ENCODE peak calls at places on chromosomes 5 and 9, in six cellular contexts. F, D, X, P, O and C are unnamed samples. For H3K4me1, the result is how much of the 10 kb centered on the place peaks cover.

GRCh38 chr5:62130107-62130506 is 175.9 kb upstream of the KIF2A start:
- DNase-seq in O (no peak), D (no peak), P (no peak), F (no peak), X (no peak), C (no peak)

GRCh38 chr5:172086312-172086975 is 80.0 kb upstream of the FBXW11 start:
- DNase-seq in F (no peak), X (no peak), O (no peak), D (no peak), P (no peak), C (no peak)

GRCh38 chr9:96460877-96461276 is 10.9 kb downstream of the HABP4 start:
- DNase-seq in D (no peak), P (no peak), X (peak), O (no peak), F (no peak), C (no peak)

GRCh38 chr5:137075163-137075970 is 423.8 kb downstream of the SPOCK1 start:
- DNase-seq in X (peak), O (peak), D (no peak), P (peak), F (peak), C (peak)

GRCh38 chr5:95667678-95668077 is 15.1 kb downstream of the SPATA9 start:
- DNase-seq in O (no peak), P (no peak), D (no peak), F (no peak), X (no peak), C (no peak)

GRCh38 chr5:58842851-58843250 is 260.0 kb downstream of the RAB3C start:
- DNase-seq in O (no peak), P (no peak), X (peak), D (no peak), F (peak), C (no peak)

GRCh38 chr9:14271078-14271673 is 42.8 kb downstream of the NFIB start:
- DNase-seq in O (peak), X (peak), D (no peak), P (peak), F (peak), C (peak)

GRCh38 chr5:52878671-52879070 is 91.0 kb downstream of the ITGA1 start:
- DNase-seq in X (peak), O (no peak), F (peak), D (no peak), P (no peak), C (no peak)

DNA sequence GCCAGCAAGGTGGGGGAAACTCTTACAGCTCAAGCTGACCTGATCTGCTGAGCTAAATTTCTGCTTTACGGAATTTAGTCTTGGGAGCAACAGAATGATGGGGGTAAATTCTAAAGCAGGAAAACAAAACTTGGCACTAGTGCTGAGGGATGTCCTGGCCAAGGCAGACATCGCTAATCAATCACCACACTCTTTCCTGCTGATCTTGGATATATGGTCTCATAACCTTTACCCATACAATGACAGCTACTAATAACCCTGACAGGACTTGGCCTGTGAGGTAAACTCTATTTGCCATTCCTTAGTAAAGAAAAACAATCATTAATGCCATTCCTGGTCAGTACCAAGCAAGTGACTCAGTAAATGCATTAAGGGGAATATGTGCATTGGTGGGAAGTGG is 51.5 kb downstream of the PPARGC1B start:
- DNase-seq in D (no peak), O (no peak), X (no peak), F (no peak), P (no peak), C (no peak)
- H3K4me1 ChIP-seq in D (under half), O (under half), X (under half), F (under half), P (under half), C (under half)

DNA sequence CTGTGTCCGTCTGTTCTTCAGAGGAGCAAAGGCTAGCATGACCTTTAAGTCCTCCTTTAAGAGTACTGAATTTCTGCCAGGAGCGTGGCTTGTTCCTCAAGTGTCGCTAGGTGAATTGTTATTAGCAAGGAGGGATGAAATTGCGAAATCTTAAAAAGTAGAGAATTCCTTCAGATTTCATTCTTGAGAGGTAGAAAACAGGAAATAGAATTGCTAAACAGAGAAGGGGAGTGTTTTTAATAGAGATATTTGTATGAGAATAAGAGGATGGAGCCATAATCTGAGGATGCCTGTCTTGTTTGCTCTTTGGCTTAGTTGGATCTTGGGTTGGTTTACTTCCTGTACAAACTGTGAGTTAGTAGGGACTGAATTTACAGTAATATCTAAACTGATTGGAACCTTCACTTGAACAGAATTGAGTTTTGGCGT is 39.2 kb downstream of the EXOSC2 start:
- DNase-seq in O (no peak), F (no peak), D (no peak), P (no peak), X (no peak), C (peak)
- H3K27ac ChIP-seq in O (no peak), F (no peak), D (no peak), P (no peak), X (no peak), C (peak)

GRCh38 chr9:136960938-136961275 is 8.8 kb downstream of the LCN12 start:
- DNase-seq in P (no peak), F (no peak), D (no peak), X (no peak), O (no peak), C (no peak)
- H3K4me1 ChIP-seq in P (half or more), F (under half), D (under half), X (under half), O (under half), C (under half)

GRCh38 chr5:150801117-150801927 is 22.8 kb downstream of the SMIM3 start:
- DNase-seq in X (peak), D (peak), F (peak), O (peak), P (peak), C (no peak)
- H3K27ac ChIP-seq in X (peak), D (peak), F (peak), O (peak), P (peak), C (no peak)